ENCODE peak calls at places on chromosome 9, in six cellular contexts. D is mesenchymal stem cell, I is mesendoderm, P is H1, T is IMR-90, U is trophoblast cell. X is an unnamed sample.

GRCh38 chr9:13278023-13278367 is 1.5 kb downstream of the MPDZ start:
- DNase-seq in D (peak; percentile 84), I (peak; percentile 77), P (no peak), T (peak; percentile 67), U (peak; percentile 39), X (no peak)

GRCh38 chr9:69582544-69583297 is 89.5 kb downstream of the APBA1 start:
- DNase-seq in D (peak; percentile 17), I (peak; percentile 41), P (no peak), T (no peak), U (no peak), X (no peak)

GRCh38 chr9:10026585-10026984 is 586.2 kb downstream of the PTPRD start:
- DNase-seq in D (no peak), I (no peak), P (no peak), T (no peak), U (no peak), X (no peak)

GRCh38 chr9:38008168-38009034 is 60.6 kb downstream of the SHB start:
- DNase-seq in D (peak; percentile 93), I (peak; percentile 71), P (no peak), T (peak; percentile 93), U (peak; percentile 95), X (no peak)

GRCh38 chr9:84331119-84331791 is 9.3 kb downstream of the SLC28A3 start:
- DNase-seq in D (peak; percentile 20), I (peak; percentile 14), P (no peak), T (peak; percentile 26), U (peak; percentile 76), X (no peak)

GRCh38 chr9:132235894-132236661 is 74.2 kb downstream of the NTNG2 start:
- DNase-seq in D (peak; percentile 61), I (peak; percentile 87), P (peak; percentile 66), T (peak; percentile 56), U (peak; percentile 89), X (peak; percentile 78)

GRCh38 chr9:123335227-123335985 is 20.6 kb upstream of the CRB2 start:
- DNase-seq in D (peak; percentile 83), I (peak; percentile 86), P (no peak), T (peak; percentile 63), U (peak; percentile 67), X (no peak)

GRCh38 chr9:134211811-134212460 is 47.6 kb upstream of the RNU6ATAC start:
- DNase-seq in D (no peak), I (no peak), P (no peak), T (no peak), U (no peak), X (no peak)

GRCh38 chr9:136829412-136829811 is 12.9 kb upstream of the AJM1 start:
- DNase-seq in D (no peak), I (no peak), P (no peak), T (no peak), U (no peak), X (no peak)

GRCh38 chr9:95724253-95724991 is 151.1 kb upstream of the ERCC6L2 start:
- DNase-seq in D (no peak), I (no peak), P (no peak), T (no peak), U (no peak), X (no peak)
- H3K23ac ChIP-seq in D (no peak overlapping the region), I (no peak overlapping the region), P (no peak overlapping the region), T (no peak overlapping the region), U (no peak overlapping the region), X (no peak overlapping the region)

DNA sequence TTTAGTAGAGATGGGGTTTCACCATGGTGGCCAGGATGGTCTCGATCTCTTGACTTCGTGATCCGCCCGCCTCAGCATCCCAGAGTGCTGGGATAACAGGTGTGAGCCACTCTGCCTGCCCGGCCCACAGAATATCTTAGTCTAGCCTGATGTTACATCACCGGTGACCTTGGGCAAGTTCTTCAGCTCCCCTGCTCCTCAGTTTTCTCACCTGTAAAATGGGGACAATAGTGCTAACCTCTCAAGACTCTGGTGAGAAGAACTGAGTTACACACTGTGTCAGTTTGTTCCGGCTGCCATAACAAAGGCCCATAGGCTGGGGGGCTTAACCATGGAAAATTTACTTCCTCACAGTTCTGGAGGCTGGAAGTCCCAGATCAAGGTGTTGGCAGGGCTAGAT is 12.5 kb upstream of the HABP4 start:
- DNase-seq in D (no peak), I (no peak), P (no peak), T (no peak), U (no peak), X (no peak)
- H3K4me3 ChIP-seq in D (no peak overlapping the region), I (no peak overlapping the region), P (no peak overlapping the region), T (no peak overlapping the region), U (no peak overlapping the region), X (no peak overlapping the region)

GRCh38 chr9:125635888-125636287 is 71.1 kb downstream of the MAPKAP1 start:
- DNase-seq in D (no peak), I (no peak), P (no peak), T (no peak), U (no peak), X (no peak)

GRCh38 chr9:125638239-125638638 is 68.8 kb downstream of the MAPKAP1 start:
- DNase-seq in D (no peak), I (no peak), P (no peak), T (no peak), U (no peak), X (no peak)

GRCh38 chr9:125637264-125637663 is 69.7 kb downstream of the MAPKAP1 start:
- DNase-seq in D (no peak), I (no peak), P (no peak), T (no peak), U (no peak), X (no peak)

GRCh38 chr9:125638646-125639045 is 68.4 kb downstream of the MAPKAP1 start:
- DNase-seq in D (no peak), I (no peak), P (no peak), T (no peak), U (no peak), X (no peak)

GRCh38 chr9:125639057-125639456 is 68.0 kb downstream of the MAPKAP1 start:
- DNase-seq in D (no peak), I (no peak), P (no peak), T (no peak), U (no peak), X (no peak)
- H3K4me1 ChIP-seq in D (no peaks in the 10 kb centered on the region), I (no peaks in the 10 kb centered on the region), P (no peaks in the 10 kb centered on the region), T (peaks cover 4% of the 10 kb centered on the region), U (no peaks in the 10 kb centered on the region), X (no peaks in the 10 kb centered on the region)

GRCh38 chr9:114732842-114733241 is 50.9 kb upstream of the TEX48 start:
- DNase-seq in D (peak; percentile 8), I (no peak), P (no peak), T (peak; percentile 27), U (no peak), X (no peak)

GRCh38 chr9:114735732-114736131 is 53.7 kb upstream of the TEX48 start:
- DNase-seq in D (no peak), I (no peak), P (no peak), T (no peak), U (no peak), X (no peak)

GRCh38 chr9:114729706-114730105 is 47.7 kb upstream of the TEX48 start:
- DNase-seq in D (no peak), I (no peak), P (no peak), T (no peak), U (no peak), X (no peak)

GRCh38 chr9:114733814-114734213 is 51.8 kb upstream of the TEX48 start:
- DNase-seq in D (peak; percentile 75), I (no peak), P (no peak), T (peak; percentile 60), U (peak; percentile 87), X (no peak)

DNA sequence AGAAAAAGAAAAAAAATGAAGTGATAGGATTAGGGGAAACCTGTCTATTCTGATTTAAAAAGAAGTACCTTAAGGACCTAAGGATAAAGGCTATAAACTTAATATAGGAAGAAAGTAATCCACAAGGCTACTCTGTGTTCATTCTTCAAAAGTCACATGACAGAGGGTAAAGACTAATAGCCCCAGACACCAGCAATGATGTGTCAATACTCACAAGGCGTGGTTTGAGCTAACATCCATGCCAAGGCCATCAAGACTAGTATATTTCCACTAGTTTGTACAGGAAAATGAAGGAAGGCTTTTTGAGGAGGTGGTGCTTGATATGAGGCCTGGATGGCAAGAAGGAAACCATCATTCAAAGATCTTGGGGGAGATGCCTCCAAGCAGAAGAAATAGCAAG is 49.7 kb upstream of the TEX48 start:
- DNase-seq in D (no peak), I (no peak), P (no peak), T (no peak), U (no peak), X (no peak)
- H3K23ac ChIP-seq in D (no peak overlapping the region), I (no peak overlapping the region), P (no peak overlapping the region), T (no peak overlapping the region), U (no peak overlapping the region), X (no peak overlapping the region)

GRCh38 chr9:124366476-124367220 is 48.6 kb downstream of the PSMB7 start:
- DNase-seq in D (peak; percentile 37), I (no peak), P (no peak), T (peak; percentile 82), U (peak; percentile 90), X (no peak)
- H3K4me3 ChIP-seq in D (no peak overlapping the region), I (no peak overlapping the region), P (no peak overlapping the region), T (no peak overlapping the region), U (no peak overlapping the region), X (no peak overlapping the region)

GRCh38 chr9:92740969-92741368 is 23.7 kb downstream of the BICD2 start:
- DNase-seq in D (no peak), I (no peak), P (no peak), T (no peak), U (peak; percentile 72), X (no peak)
- H3K4me1 ChIP-seq in D (peaks cover 30% of the 10 kb centered on the region), I (peaks cover 17% of the 10 kb centered on the region), P (no peaks in the 10 kb centered on the region), T (peaks cover 16% of the 10 kb centered on the region), U (peaks cover 30% of the 10 kb centered on the region), X (peaks cover 4% of the 10 kb centered on the region)

DNA sequence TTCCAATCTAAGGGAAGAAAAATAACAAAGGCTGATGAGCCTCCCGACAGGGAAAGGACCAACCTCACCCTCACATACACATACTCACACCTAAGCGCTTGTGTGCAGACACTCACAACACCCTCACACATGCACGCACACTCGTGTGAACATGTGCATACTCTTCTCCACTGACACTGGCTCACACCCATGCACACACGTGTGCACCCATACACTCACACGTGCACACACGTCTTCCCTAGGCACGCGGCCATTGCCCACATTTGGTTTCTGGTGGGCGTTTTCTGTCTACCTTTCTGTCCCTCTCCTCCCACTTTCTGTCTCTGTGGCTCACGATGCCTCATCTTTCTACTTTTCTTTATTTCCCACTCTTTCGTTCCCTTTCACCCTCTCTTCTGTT is 169.7 kb upstream of the MVB12B start:
- DNase-seq in D (no peak), I (no peak), P (no peak), T (no peak), U (no peak), X (no peak)
- H3K23ac ChIP-seq in D (no peak overlapping the region), I (no peak overlapping the region), P (no peak overlapping the region), T (no peak overlapping the region), U (no peak overlapping the region), X (no peak overlapping the region)

X was measured in neuronal stem cell.